ENCODE peak calls at places on chromosomes 4 and X, in four cellular contexts. E is B cell; J is activated CD4-positive, alpha-beta T cell treated with anti-CD3 and anti-CD28 coated beads, Interleukin-2, amount 10 ng/mL, durations not matched to agents 7 days and 5 days; M is lung. R is an unnamed sample.

GRCh38 chr4:7124643-7125442 is 57.0 kb upstream of the GRPEL1 start:
- DNase-seq in E (no peak), J (no peak), M (peak; percentile 45), R (peak; percentile 74)

GRCh38 chr4:996030-996993 is 3.1 kb upstream of the SLC26A1 start:
- DNase-seq in E (no peak), J (no peak), M (no peak), R (no peak)

GRCh38 chr4:38310446-38311043 is 350.3 kb downstream of the PTTG2 start:
- DNase-seq in E (no peak), J (peak; percentile 87), M (no peak), R (no peak)

GRCh38 chr4:57219389-57219890 is 109.3 kb upstream of the IGFBP7 start:
- DNase-seq in E (no peak), J (no peak), M (no peak), R (no peak)

GRCh38 chr4:26406346-26406975 is 83.8 kb downstream of the CCKAR start:
- DNase-seq in E (no peak), J (no peak), M (no peak), R (no peak)

GRCh38 chr4:184811484-184812180 is 14.1 kb downstream of the ACSL1 start:
- DNase-seq in E (no peak), J (no peak), M (no peak), R (no peak)

GRCh38 chr4:173257732-173258717 is 76.1 kb downstream of the HMGB2 start:
- DNase-seq in E (peak; percentile 27), J (peak; percentile 67), M (peak; percentile 36), R (no peak)

GRCh38 chr4:930827-931193 is 1.3 kb downstream of the GAK start:
- DNase-seq in E (no peak), J (no peak), M (no peak), R (no peak)

GRCh38 chr4:47213971-47214370 is 182.6 kb downstream of the GABRB1 start:
- DNase-seq in E (no peak), J (no peak), M (no peak), R (no peak)

GRCh38 chrX:72126048-72126415 is 5.7 kb downstream of the RTL5 start:
- DNase-seq in E (no peak), J (no peak), M (no peak), R (no peak)

GRCh38 chrX:56812515-56813105 is 83.6 kb downstream of the NBDY start:
- DNase-seq in E (peak; percentile 43), J (peak; percentile 68), M (no peak), R (peak; percentile 41)

GRCh38 chrX:152601848-152602616 is 35.7 kb upstream of the GABRQ start:
- DNase-seq in E (no peak), J (peak; percentile 5), M (no peak), R (no peak)

GRCh38 chrX:64190136-64190740 is 15.3 kb downstream of the AMER1 start:
- DNase-seq in E (no peak), J (no peak), M (no peak), R (peak; percentile 22)

GRCh38 chr4:181261279-181261678 is 981.9 kb upstream of the TENM3 start:
- DNase-seq in E (no peak), J (no peak), M (no peak), R (no peak)

GRCh38 chr4:71882113-71882512 is 98.2 kb upstream of the GC start:
- DNase-seq in E (no peak), J (no peak), M (no peak), R (no peak)

GRCh38 chrX:21493226-21493850 is 119.1 kb downstream of the CNKSR2 start:
- DNase-seq in E (no peak), J (no peak), M (no peak), R (no peak)

GRCh38 chr4:97238956-97239698 is 904.1 kb downstream of the STPG2 start:
- DNase-seq in E (no peak), J (no peak), M (no peak), R (no peak)

GRCh38 chrX:107731831-107732502 is 43.6 kb downstream of the TSC22D3 start:
- DNase-seq in E (no peak), J (no peak), M (peak; percentile 92), R (peak; percentile 89)

GRCh38 chr4:23034726-23035125 is 342.0 kb downstream of the GBA3 start:
- DNase-seq in E (no peak), J (no peak), M (no peak), R (no peak)

GRCh38 chr4:30362436-30362835 is 357.7 kb upstream of the PCDH7 start:
- DNase-seq in E (no peak), J (no peak), M (no peak), R (no peak)

GRCh38 chrX:130626521-130626920 is 224.7 kb downstream of the RBMX2 start:
- DNase-seq in E (no peak), J (no peak), M (no peak), R (no peak)

GRCh38 chr4:121217385-121217784 is 53.3 kb upstream of the TNIP3 start:
- DNase-seq in E (no peak), J (no peak), M (no peak), R (no peak)